ENCODE peak calls at places on chromosome 15, in nine cellular contexts. E, R, N, W, T, U, Q, O and F are unnamed samples.

GRCh38 chr15:60006203-60006782 is 2.2 kb downstream of the FOXB1 start:
- DNase-seq in O (peak), E (no peak), T (no peak), N (no peak), R (no peak), Q (peak), U (no peak), W (peak), F (peak)

GRCh38 chr15:67134577-67135492 is 69.4 kb downstream of the SMAD3 start:
- DNase-seq in U (no peak), E (no peak), Q (no peak), O (no peak), R (no peak), W (no peak), T (no peak), N (no peak), F (no peak)

GRCh38 chr15:45448516-45448915 is 70.2 kb upstream of the GATM start:
- DNase-seq in N (no peak), R (no peak), E (no peak), Q (no peak), W (no peak), O (no peak), T (no peak), U (no peak), F (no peak)

GRCh38 chr15:88904808-88905327 is 8.3 kb downstream of the MFGE8 start:
- DNase-seq in W (peak), U (peak), Q (peak), O (peak), R (no peak), E (peak), N (peak), T (no peak), F (peak)

GRCh38 chr15:75042730-75043508 is 19.5 kb downstream of the PPCDC start:
- DNase-seq in R (peak), E (peak), O (peak), W (peak), T (peak), Q (peak), N (peak), U (no peak), F (peak)

GRCh38 chr15:45785897-45786296 is 151.1 kb downstream of the SQOR start:
- DNase-seq in O (no peak), N (no peak), W (no peak), T (no peak), E (no peak), Q (no peak), R (no peak), U (no peak), F (no peak)

GRCh38 chr15:37059051-37059450 is 41.3 kb downstream of the MEIS2 start:
- DNase-seq in W (peak), R (peak), T (no peak), O (no peak), E (no peak), N (peak), U (no peak), Q (no peak), F (peak)

GRCh38 chr15:58360421-58361090 is 71.2 kb upstream of the LIPC start:
- DNase-seq in R (no peak), O (no peak), W (no peak), U (no peak), N (no peak), Q (no peak), E (no peak), T (no peak), F (peak)

GRCh38 chr15:80557441-80558234 is 137.5 kb upstream of the ABHD17C start:
- DNase-seq in U (no peak), Q (no peak), E (no peak), W (no peak), T (peak), N (no peak), R (no peak), O (no peak), F (no peak)

GRCh38 chr15:27449041-27449440 is 478.1 kb downstream of the GABRG3 start:
- DNase-seq in W (peak), E (no peak), T (no peak), U (no peak), O (no peak), N (no peak), Q (peak), R (no peak), F (peak)

GRCh38 chr15:26177816-26178215 is 314.7 kb upstream of the ATP10A start:
- DNase-seq in R (no peak), U (no peak), N (no peak), T (peak), E (no peak), W (no peak), O (no peak), Q (no peak), F (no peak)

GRCh38 chr15:90807687-90808086 is 60.7 kb upstream of the FURIN start:
- DNase-seq in N (no peak), W (no peak), T (no peak), Q (no peak), O (no peak), U (no peak), R (no peak), E (no peak), F (no peak)

GRCh38 chr15:88454867-88455810 is 12.0 kb downstream of the MRPL46 start:
- DNase-seq in U (no peak), O (peak), E (peak), Q (peak), W (peak), T (peak), N (peak), R (peak), F (peak)

GRCh38 chr15:70154440-70155347 is 57.0 kb upstream of the TLE3 start:
- DNase-seq in R (no peak), Q (peak), T (no peak), O (no peak), E (peak), N (no peak), U (peak), W (peak), F (no peak)

GRCh38 chr15:92812271-92812670 is 87.9 kb upstream of the CHD2 start:
- DNase-seq in R (no peak), U (no peak), T (no peak), O (no peak), W (no peak), E (peak), Q (no peak), N (no peak), F (no peak)

GRCh38 chr15:29014493-29014892 is 128.7 kb downstream of the APBA2 start:
- DNase-seq in R (no peak), T (no peak), Q (no peak), E (no peak), W (no peak), N (no peak), U (no peak), O (no peak), F (no peak)

GRCh38 chr15:33699145-33699544 is 269.2 kb upstream of the CHRM5 start:
- DNase-seq in Q (no peak), E (no peak), W (no peak), N (no peak), U (no peak), T (no peak), O (no peak), R (no peak), F (no peak)

GRCh38 chr15:33700695-33701303 is 267.5 kb upstream of the CHRM5 start:
- DNase-seq in O (peak), R (peak), E (peak), W (peak), Q (peak), N (peak), T (no peak), U (peak), F (peak)

GRCh38 chr15:33701304-33701696 is 267.0 kb upstream of the CHRM5 start:
- DNase-seq in R (no peak), N (no peak), Q (no peak), E (no peak), U (no peak), W (no peak), O (no peak), T (no peak), F (no peak)

GRCh38 chr15:33698128-33698527 is 270.2 kb upstream of the CHRM5 start:
- DNase-seq in Q (peak), N (no peak), O (no peak), T (no peak), U (no peak), R (no peak), E (no peak), W (peak), F (no peak)

GRCh38 chr15:33699691-33700447 is 268.4 kb upstream of the CHRM5 start:
- DNase-seq in U (no peak), W (peak), Q (peak), O (peak), R (no peak), E (no peak), N (no peak), T (no peak), F (peak)
- TF ChIP-seq CTCF in U (no peak), W (peak), Q (peak), O (peak), R (no peak), E (no peak), N (no peak), T (peak), F (peak)

GRCh38 chr15:31870336-31871158 is 159.8 kb upstream of the CHRNA7 start:
- DNase-seq in O (peak), T (peak), U (peak), Q (peak), E (peak), W (peak), N (peak), R (peak), F (peak)
- TF ChIP-seq CTCF in O (no peak), T (peak), U (no peak), Q (no peak), E (no peak), W (no peak), N (no peak), R (no peak), F (no peak)

GRCh38 chr15:68572921-68573320 is 5.9 kb upstream of the CORO2B start:
- DNase-seq in E (no peak), T (no peak), N (no peak), O (no peak), U (no peak), R (no peak), Q (no peak), W (no peak), F (no peak)
- TF ChIP-seq CTCF in E (no peak), T (no peak), N (no peak), O (no peak), U (no peak), R (no peak), Q (no peak), W (no peak), F (no peak)

GRCh38 chr15:101456079-101456791 is 33.3 kb downstream of the PCSK6 start:
- DNase-seq in E (no peak), T (no peak), N (no peak), R (no peak), O (no peak), Q (no peak), W (no peak), U (peak), F (peak)

GRCh38 chr15:101453123-101454120 is 36.1 kb downstream of the PCSK6 start:
- DNase-seq in O (no peak), E (no peak), T (no peak), R (no peak), N (no peak), U (peak), Q (peak), W (no peak), F (no peak)

GRCh38 chr15:101454365-101454764 is 35.1 kb downstream of the PCSK6 start:
- DNase-seq in T (no peak), W (no peak), O (no peak), E (no peak), R (no peak), N (no peak), U (peak), Q (no peak), F (no peak)

GRCh38 chr15:101452572-101452971 is 36.9 kb downstream of the PCSK6 start:
- DNase-seq in O (no peak), U (peak), E (no peak), Q (no peak), T (no peak), W (no peak), N (no peak), R (no peak), F (no peak)

DNA sequence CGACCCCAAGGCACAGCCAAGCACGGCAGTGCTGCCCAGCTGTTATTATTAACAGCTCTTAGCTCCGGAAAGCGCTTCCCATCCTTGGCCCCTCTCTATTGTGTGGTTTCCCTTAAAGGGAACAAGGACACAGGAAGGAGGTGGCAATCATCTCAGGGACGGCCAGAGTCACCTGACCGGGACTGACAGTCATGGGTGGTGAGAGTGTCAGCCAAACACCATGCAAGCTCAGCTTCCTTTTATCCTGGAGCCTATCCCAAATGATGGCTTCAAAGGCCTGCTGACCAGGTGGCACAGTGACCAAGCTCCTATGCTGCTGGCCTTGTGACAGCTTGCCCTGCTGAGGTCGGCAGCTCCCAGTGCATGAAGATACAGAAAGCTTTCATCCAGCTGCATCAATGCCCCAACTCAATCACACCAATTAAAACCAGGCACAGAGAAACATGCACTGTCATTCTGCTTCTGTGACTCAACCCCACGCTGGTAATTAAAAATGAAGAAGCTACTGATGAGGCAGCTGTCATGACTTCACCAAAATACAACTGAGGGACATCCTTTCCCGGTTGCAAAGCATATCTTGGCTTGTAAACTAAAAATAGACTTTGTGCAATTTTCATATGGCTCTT is 34.1 kb downstream of the PCSK6 start:
- DNase-seq in T (no peak), O (no peak), W (no peak), N (peak), R (no peak), U (peak), E (no peak), Q (no peak), F (peak)
- TF ChIP-seq CTCF in T (no peak), O (no peak), W (no peak), N (no peak), R (no peak), U (no peak), E (no peak), Q (no peak), F (no peak)